ENCODE peak calls at places on chromosomes 4 and X, in six cellular contexts. W, P, A, U, X and Z are unnamed samples.
A peak's percentile ranks its signal among the peaks of the same experiment; 100 is the strongest.

GRCh38 chr4:5824227-5824626 is 68.7 kb downstream of the CRMP1 start:
- DNase-seq in W (no peak), P (no peak), X (no peak), A (no peak), U (no peak), Z (no peak)

GRCh38 chr4:56468097-56468422 is 643 bp downstream of the SRP72 start:
- DNase-seq in X (peak; percentile 19), P (no peak), W (no peak), U (no peak), A (peak; percentile 62), Z (no peak)

GRCh38 chrX:149607699-149608098 is 12.6 kb upstream of the HSFX2 start:
- DNase-seq in P (no peak), X (no peak), W (no peak), A (no peak), U (no peak), Z (no peak)

GRCh38 chr4:3276961-3277360 is 15.9 kb upstream of the RGS12 start:
- DNase-seq in U (no peak), W (no peak), X (no peak), P (no peak), A (peak; percentile 41), Z (no peak)

GRCh38 chrX:71492086-71493065 is 40.5 kb upstream of the OGT start:
- DNase-seq in P (no peak), A (peak; percentile 63), X (peak; percentile 49), U (peak; percentile 46), W (peak; percentile 26), Z (peak; percentile 64)

GRCh38 chrX:79182616-79183015 is 38.1 kb downstream of the GPR174 start:
- DNase-seq in A (no peak), U (no peak), P (no peak), X (no peak), W (no peak), Z (no peak)

GRCh38 chr4:169249214-169249973 is 21.4 kb downstream of the SH3RF1 start:
- DNase-seq in U (no peak), X (no peak), P (no peak), A (no peak), W (no peak), Z (peak; percentile 22)

GRCh38 chrX:94695910-94696309 is 1021.9 kb downstream of the FAM133A start:
- DNase-seq in X (no peak), P (no peak), A (no peak), U (no peak), W (no peak), Z (no peak)

DNA sequence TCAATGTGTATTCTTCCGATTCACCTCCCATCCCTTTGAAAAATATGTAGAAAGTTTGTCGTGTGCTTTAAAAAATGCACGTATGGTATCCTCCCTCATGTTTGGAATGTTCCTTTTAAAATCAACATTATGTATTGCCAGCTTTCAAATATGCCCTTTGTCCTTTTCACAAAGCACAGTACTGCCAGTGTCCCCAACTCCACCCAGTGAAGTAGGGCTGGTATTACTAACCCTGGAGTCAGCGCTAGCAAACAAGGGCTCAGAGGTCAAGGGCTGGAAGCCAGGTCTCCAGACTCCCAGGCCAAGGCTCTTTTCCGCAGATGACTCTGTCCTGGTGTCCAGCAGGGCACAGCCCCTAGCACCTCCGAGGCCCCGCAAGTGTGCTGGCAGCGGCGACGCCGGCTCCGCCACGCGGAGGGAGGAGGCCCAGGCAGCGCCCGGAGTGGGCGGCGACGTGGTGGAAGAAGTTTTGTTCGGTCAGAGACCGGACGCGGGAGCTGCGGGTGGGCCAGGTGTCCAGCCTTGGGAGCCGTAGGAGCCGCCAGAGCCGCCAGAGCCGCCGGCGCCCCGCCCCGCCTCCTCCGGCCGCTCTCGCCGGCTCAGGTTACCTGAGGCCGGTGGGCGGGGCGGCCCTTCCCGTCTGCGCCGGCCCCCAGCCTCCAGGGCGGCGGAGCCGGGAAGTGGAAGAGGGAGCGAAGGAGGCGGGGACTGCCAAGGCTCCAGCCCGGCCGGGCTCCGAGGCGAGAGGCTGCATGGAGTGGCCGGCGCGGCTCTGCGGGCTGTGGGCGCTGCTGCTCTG is at the start of gene IL13RA1:
- DNase-seq in P (peak; percentile 79), W (peak; percentile 46), A (peak; percentile 83), X (peak; percentile 23), U (peak; percentile 81), Z (peak; percentile 3)
- TF ChIP-seq POLR2A in P (no peak), W (peak; percentile 62), A (peak; percentile 35), X (no peak), U (no peak), Z (no peak)

GRCh38 chrX:48786341-48786800 is at the start of gene GATA1:
- DNase-seq in X (no peak), A (no peak), W (no peak), P (no peak), U (peak; percentile 35), Z (peak; percentile 80)
- TF ChIP-seq POLR2A in X (no peak), A (no peak), W (no peak), P (no peak), U (no peak), Z (peak; percentile 72)

GRCh38 chrX:130304587-130305368 is 34.9 kb upstream of the SLC25A14 start:
- DNase-seq in X (no peak), U (no peak), P (no peak), A (no peak), W (no peak), Z (no peak)
- TF ChIP-seq POLR2A in X (no peak), U (no peak), P (no peak), A (no peak), W (no peak), Z (no peak)

DNA sequence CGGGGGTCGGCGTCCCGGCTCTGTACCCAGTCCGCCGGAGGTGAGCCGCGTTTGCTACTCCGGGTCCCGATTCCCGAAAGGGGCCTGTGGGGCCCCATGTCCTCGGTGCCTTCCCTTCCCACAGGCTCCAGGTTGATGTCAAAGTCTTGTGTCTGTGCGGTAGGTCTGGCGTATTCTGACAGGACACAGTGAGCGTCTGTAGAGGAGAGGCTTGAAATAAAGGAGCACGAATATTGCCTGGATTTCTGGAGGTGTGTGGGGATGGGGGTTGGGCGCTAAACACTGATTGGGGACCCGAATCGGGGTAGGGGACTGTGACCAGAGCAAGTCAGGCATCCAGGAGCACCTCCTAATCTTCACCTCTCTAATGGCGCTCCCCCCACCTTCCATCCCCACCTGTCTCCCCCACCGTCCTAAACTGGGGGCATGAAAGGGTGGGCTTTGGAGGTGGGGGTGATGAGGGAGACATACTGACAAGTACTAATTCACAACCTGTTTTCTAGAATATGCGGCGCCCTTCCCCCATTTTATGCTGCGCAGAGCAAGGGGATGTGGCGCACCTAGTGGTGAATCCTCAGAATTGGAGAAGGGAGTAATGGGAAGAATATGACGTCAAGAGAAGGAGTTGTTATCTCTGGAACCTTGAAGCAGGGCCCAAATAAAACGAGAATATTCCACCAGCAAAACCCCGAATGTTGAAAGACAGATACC is 874 bp downstream of the GPRASP2 start:
- DNase-seq in U (no peak), A (peak; percentile 59), X (peak; percentile 19), W (peak; percentile 9), P (peak; percentile 55), Z (peak; percentile 25)
- TF ChIP-seq POLR2A in U (no peak), A (no peak), X (no peak), W (no peak), P (no peak), Z (no peak)

GRCh38 chr4:25065451-25065850 is 34.7 kb upstream of the LGI2 start:
- DNase-seq in A (no peak), P (no peak), U (no peak), X (no peak), W (no peak), Z (no peak)
- TF ChIP-seq POLR2A in A (no peak), P (no peak), U (no peak), X (no peak), W (no peak), Z (no peak)

GRCh38 chrX:153921070-153921469 is 5.0 kb downstream of the ARHGAP4 start:
- DNase-seq in P (no peak), W (no peak), U (no peak), A (no peak), X (no peak), Z (no peak)

GRCh38 chrX:153924149-153924861 is 1.8 kb downstream of the ARHGAP4 start:
- DNase-seq in U (peak; percentile 87), W (no peak), A (peak; percentile 76), P (no peak), X (no peak), Z (peak; percentile 48)

GRCh38 chrX:153921511-153922285 is 4.4 kb downstream of the ARHGAP4 start:
- DNase-seq in X (no peak), U (no peak), P (no peak), W (no peak), A (no peak), Z (no peak)

GRCh38 chrX:153922286-153922573 is 3.8 kb downstream of the ARHGAP4 start:
- DNase-seq in X (no peak), P (no peak), A (no peak), W (no peak), U (no peak), Z (no peak)

GRCh38 chrX:153922932-153923857 is 2.9 kb downstream of the ARHGAP4 start:
- DNase-seq in U (no peak), A (peak; percentile 80), W (peak; percentile 45), X (no peak), P (peak; percentile 78), Z (no peak)
- TF ChIP-seq POLR2A in U (no peak), A (no peak), W (no peak), X (no peak), P (no peak), Z (no peak)

GRCh38 chr4:144809056-144809640 is 163.2 kb downstream of the HHIP start:
- DNase-seq in A (no peak), U (no peak), X (no peak), W (no peak), P (no peak), Z (no peak)
- TF ChIP-seq POLR2A in A (no peak), U (no peak), X (no peak), W (no peak), P (no peak), Z (no peak)

DNA sequence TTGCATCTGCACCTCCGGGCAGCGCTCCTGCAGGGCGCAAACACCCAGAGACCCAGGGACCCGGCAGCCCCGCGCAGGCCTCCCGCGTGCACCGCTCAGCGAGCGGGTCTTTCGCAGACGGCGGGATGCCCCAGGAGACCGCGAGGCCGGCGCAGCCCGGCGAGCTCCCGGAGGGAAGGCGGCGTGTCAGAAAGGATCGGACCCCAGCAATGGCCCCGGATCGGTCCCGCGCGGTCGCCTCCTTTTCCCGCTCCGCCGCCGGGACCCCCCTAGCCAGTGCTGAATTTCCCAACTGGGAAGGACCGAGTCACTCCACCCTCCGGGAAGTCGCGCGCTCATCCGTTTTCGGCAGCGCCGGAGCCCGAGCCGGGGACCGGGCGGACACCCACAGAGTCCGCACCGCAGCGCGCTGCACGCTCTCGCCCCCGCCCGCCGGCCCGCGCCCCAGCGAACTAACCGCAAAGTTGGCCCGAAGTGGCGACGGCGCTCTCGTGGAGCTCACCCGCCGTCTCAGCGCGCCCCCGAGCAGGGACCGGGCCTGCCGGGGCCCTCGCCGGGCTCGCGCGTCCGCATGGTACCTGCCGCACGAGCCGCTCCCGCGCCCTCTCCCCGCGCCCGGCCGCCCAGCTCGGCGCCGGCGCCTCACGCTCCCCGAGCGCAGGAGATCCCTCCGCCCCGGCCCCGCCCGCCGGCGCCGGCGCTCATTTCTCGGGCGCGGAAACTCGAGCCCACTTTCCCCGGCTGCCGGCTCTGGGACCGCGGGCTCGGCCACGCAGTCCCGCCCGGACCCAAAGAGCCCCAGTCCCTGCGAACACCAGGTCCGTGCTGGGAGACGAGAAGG is at the start of gene FAT1:
- DNase-seq in A (peak; percentile 71), P (peak; percentile 79), X (no peak), W (no peak), U (no peak), Z (peak; percentile 84)
- TF ChIP-seq POLR2A in A (peak; percentile 47), P (no peak), X (no peak), W (peak; percentile 23), U (no peak), Z (no peak)